ENCODE peak calls at places on chromosomes 6 and 20, in eight cellular contexts. C is HFF-Myc, B is transverse colon, T is HCT116, U is heart right ventricle, X is SK-N-SH, S is heart left ventricle, A is hepatocyte. W is an unnamed sample.

GRCh38 chr6:7851780-7852179 is 58.8 kb downstream of the TXNDC5 start:
- DNase-seq in C (no peak), B (no peak), T (no peak), U (no peak), X (no peak), S (no peak), A (no peak), W (no peak)

GRCh38 chr6:152299336-152299735 is 337.8 kb downstream of the SYNE1 start:
- DNase-seq in C (no peak), B (no peak), T (no peak), U (no peak), X (no peak), S (no peak), A (no peak), W (no peak)

GRCh38 chr6:47256361-47256760 is 53.3 kb downstream of the TNFRSF21 start:
- DNase-seq in C (no peak), B (no peak), T (no peak), U (no peak), X (no peak), S (no peak), A (no peak), W (no peak)

GRCh38 chr20:57902478-57902877 is 192.7 kb upstream of the PMEPA1 start:
- DNase-seq in C (peak), B (no peak), T (no peak), U (no peak), X (no peak), S (no peak), A (no peak), W (no peak)

GRCh38 chr6:169097336-169098052 is 156.2 kb downstream of the THBS2 start:
- DNase-seq in C (peak), B (no peak), T (no peak), U (no peak), X (no peak), S (no peak), A (peak), W (no peak)

GRCh38 chr6:36874016-36874442 is 574 bp downstream of the PPIL1 start:
- DNase-seq in C (no peak), B (peak), T (no peak), U (no peak), X (no peak), S (no peak), A (no peak), W (no peak)

GRCh38 chr20:4591975-4592315 is 129.8 kb upstream of the PRND start:
- DNase-seq in C (no peak), B (no peak), T (no peak), U (no peak), X (no peak), S (no peak), A (no peak), W (no peak)

GRCh38 chr6:26295691-26296555 is 69.1 kb upstream of the BTN3A2 start:
- DNase-seq in C (no peak), B (peak), T (peak), U (no peak), X (no peak), S (no peak), A (peak), W (peak)

GRCh38 chr6:106820412-106820852 is 154.1 kb downstream of the CD24 start:
- DNase-seq in C (no peak), B (no peak), T (no peak), U (no peak), X (no peak), S (no peak), A (no peak), W (no peak)

GRCh38 chr6:81465859-81466258 is 286.6 kb downstream of the TENT5A start:
- DNase-seq in C (no peak), B (no peak), T (peak), U (no peak), X (peak), S (no peak), A (peak), W (no peak)

GRCh38 chr6:111604259-111605099 is 1.2 kb downstream of the TRAF3IP2 start:
- DNase-seq in C (peak), B (peak), T (no peak), U (peak), X (no peak), S (peak), A (peak), W (no peak)

GRCh38 chr6:56386717-56387116 is 139.3 kb upstream of the COL21A1 start:
- DNase-seq in C (no peak), B (no peak), T (no peak), U (no peak), X (no peak), S (no peak), A (no peak), W (no peak)

GRCh38 chr6:148064406-148065134 is 278.1 kb upstream of the SASH1 start:
- DNase-seq in C (peak), B (no peak), T (no peak), U (no peak), X (no peak), S (no peak), A (peak), W (peak)

GRCh38 chr20:47703748-47704147 is 81.5 kb downstream of the SULF2 start:
- DNase-seq in C (no peak), B (no peak), T (no peak), U (no peak), X (no peak), S (no peak), A (no peak), W (no peak)

GRCh38 chr6:158040051-158040803 is 58.6 kb downstream of the SYNJ2 start:
- DNase-seq in C (peak), B (no peak), T (peak), U (no peak), X (peak), S (no peak), A (peak), W (peak)

GRCh38 chr20:8844179-8844578 is 224.7 kb upstream of the PLCB4 start:
- DNase-seq in C (no peak), B (no peak), T (no peak), U (no peak), X (no peak), S (no peak), A (no peak), W (no peak)

GRCh38 chr6:158655569-158656450 is 6.0 kb downstream of the SYTL3 start:
- DNase-seq in C (no peak), B (no peak), T (no peak), U (no peak), X (no peak), S (no peak), A (no peak), W (no peak)

GRCh38 chr6:165340532-165340931 is 31.1 kb upstream of the C6orf118 start:
- DNase-seq in C (no peak), B (no peak), T (no peak), U (no peak), X (no peak), S (no peak), A (no peak), W (no peak)

GRCh38 chr6:166907871-166908806 is 48.2 kb downstream of the RNASET2 start:
- DNase-seq in C (no peak), B (no peak), T (no peak), U (no peak), X (no peak), S (no peak), A (no peak), W (no peak)

GRCh38 chr20:61674688-61675087 is 391.0 kb downstream of the TAF4 start:
- DNase-seq in C (no peak), B (no peak), T (no peak), U (no peak), X (no peak), S (no peak), A (no peak), W (no peak)

GRCh38 chr6:147614501-147614900 is 106.0 kb downstream of the SAMD5 start:
- DNase-seq in C (no peak), B (no peak), T (no peak), U (no peak), X (no peak), S (no peak), A (no peak), W (no peak)

GRCh38 chr6:3457710-3458605 is 1.1 kb upstream of the SLC22A23 start:
- DNase-seq in C (no peak), B (peak), T (peak), U (peak), X (peak), S (no peak), A (peak), W (peak)

GRCh38 chr6:146578054-146578453 is 20.7 kb upstream of the ADGB start:
- DNase-seq in C (peak), B (no peak), T (no peak), U (no peak), X (no peak), S (no peak), A (no peak), W (no peak)

GRCh38 chr6:100152201-100152600 is 158.2 kb upstream of the MCHR2 start:
- DNase-seq in C (no peak), B (no peak), T (no peak), U (no peak), X (no peak), S (no peak), A (no peak), W (no peak)

GRCh38 chr6:25369450-25370086 is 90.4 kb downstream of the CARMIL1 start:
- DNase-seq in C (no peak), B (peak), T (no peak), U (peak), X (no peak), S (peak), A (peak), W (peak)

GRCh38 chr6:10278786-10279185 is 136.1 kb downstream of the TFAP2A start:
- DNase-seq in C (no peak), B (no peak), T (no peak), U (peak), X (no peak), S (no peak), A (no peak), W (peak)

GRCh38 chr6:154245542-154245941 is 111.1 kb downstream of the IPCEF1 start:
- DNase-seq in C (no peak), B (no peak), T (no peak), U (no peak), X (no peak), S (no peak), A (no peak), W (no peak)
- H3K4me3 ChIP-seq in C (no peak), B (no peak), T (no peak), U (no peak), X (no peak), S (no peak), A (no peak), W (no peak)

GRCh38 chr6:144285798-144286502 is 815 bp downstream of the UTRN start:
- DNase-seq in C (no peak), B (peak), T (no peak), U (peak), X (peak), S (peak), A (peak), W (peak)
- TF ChIP-seq CTCF in C (no peak), B (no peak), T (no peak), U (no peak), X (no peak), S (no peak), A (no peak), W (no peak)

DNA sequence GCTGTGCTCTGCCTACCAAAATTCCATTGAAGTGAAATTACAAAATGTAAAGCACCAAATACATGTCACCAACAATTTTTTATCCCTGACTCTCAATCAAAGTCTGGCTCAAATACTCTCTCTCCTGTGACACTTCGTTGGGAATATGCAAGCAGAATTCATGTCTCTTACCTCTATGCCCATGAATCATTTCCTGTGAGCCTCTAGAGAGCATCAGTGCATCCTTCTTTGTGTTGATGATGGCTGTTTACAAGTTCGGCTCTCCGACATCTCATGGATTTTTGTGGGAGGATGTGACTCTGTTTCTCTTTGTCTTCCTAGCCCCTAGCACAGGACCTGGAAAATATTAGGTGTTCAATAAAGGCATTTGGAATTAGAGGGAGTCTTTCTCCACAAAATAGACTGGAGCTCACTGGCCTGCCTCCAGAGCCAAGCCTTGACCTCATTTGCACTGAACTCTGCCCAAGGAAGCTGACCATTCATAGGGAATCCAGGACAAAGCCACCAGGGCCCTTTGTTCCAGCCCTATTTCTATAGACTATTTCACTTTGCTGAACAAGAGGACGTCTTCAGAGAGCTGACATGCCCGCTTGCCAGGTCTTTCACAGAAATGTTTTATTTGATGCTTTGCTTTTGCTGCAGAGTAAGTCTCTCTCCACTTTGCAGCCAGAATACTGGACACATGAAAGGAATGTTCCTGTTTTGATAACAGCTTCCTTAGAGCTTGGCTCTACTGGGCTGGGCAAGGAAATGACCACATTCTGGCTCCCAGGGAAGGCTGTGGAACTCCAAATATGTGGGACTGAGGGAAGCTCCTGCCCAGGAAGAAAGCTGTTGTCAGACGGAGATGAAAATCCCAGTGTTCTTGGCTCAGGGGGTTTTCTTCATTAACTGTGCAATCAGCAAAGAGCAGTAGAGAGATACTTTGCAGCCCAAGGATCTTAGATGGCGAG is 194.5 kb upstream of the CDYL start:
- DNase-seq in C (no peak), B (no peak), T (no peak), U (no peak), X (no peak), S (peak), A (peak), W (no peak)
- H3K4me3 ChIP-seq in C (no peak), B (no peak), T (no peak), U (no peak), X (no peak), S (no peak), A (no peak), W (no peak)

GRCh38 chr6:96542702-96543101 is 20.2 kb upstream of the FHL5 start:
- DNase-seq in C (no peak), B (no peak), T (no peak), U (no peak), X (no peak), S (no peak), A (peak), W (no peak)
- TF ChIP-seq CTCF in C (peak), B (no peak), T (peak), U (peak), X (peak), S (peak), A (peak), W (peak)

GRCh38 chr6:97765480-97765879 is 482.5 kb upstream of the MMS22L start:
- DNase-seq in C (no peak), B (no peak), T (no peak), U (no peak), X (no peak), S (no peak), A (no peak), W (no peak)

GRCh38 chr6:97774973-97775372 is 492.0 kb upstream of the MMS22L start:
- DNase-seq in C (no peak), B (no peak), T (no peak), U (no peak), X (no peak), S (no peak), A (peak), W (no peak)

GRCh38 chr6:97771356-97771755 is 488.3 kb upstream of the MMS22L start:
- DNase-seq in C (no peak), B (no peak), T (no peak), U (no peak), X (no peak), S (no peak), A (no peak), W (no peak)
- H3K4me3 ChIP-seq in C (no peak), B (no peak), T (no peak), U (no peak), X (no peak), S (no peak), A (no peak), W (no peak)

W was measured in LNCaP clone FGC.